ENCODE peak calls at places on chromosomes 13 and 19, in ten cellular contexts. N, O, B, U, K, S, L, A, X and R are unnamed samples.

GRCh38 chr13:106038752-106039151 is 496.7 kb downstream of the EFNB2 start:
- DNase-seq in O (no peak), X (peak), U (peak), L (no peak), N (no peak), A (peak), S (no peak), K (no peak), B (no peak), R (no peak)

GRCh38 chr13:24860775-24861174 is 96.8 kb downstream of the RNF17 start:
- DNase-seq in B (no peak), K (no peak), L (no peak), A (no peak), O (no peak), U (no peak), N (no peak), X (no peak), S (no peak), R (no peak)

GRCh38 chr13:103161476-103161875 is 95.3 kb upstream of the SLC10A2 start:
- DNase-seq in N (no peak), U (no peak), X (no peak), S (no peak), K (no peak), B (no peak), A (no peak), O (no peak), L (no peak), R (no peak)

GRCh38 chr13:77437267-77437666 is 98.2 kb upstream of the SCEL start:
- DNase-seq in U (no peak), K (no peak), S (no peak), N (no peak), X (no peak), L (peak), A (no peak), O (no peak), B (no peak), R (no peak)

GRCh38 chr13:77981191-77981925 is 62.7 kb upstream of the EDNRB start:
- DNase-seq in A (no peak), U (peak), N (no peak), S (no peak), L (no peak), O (no peak), K (no peak), X (peak), B (no peak), R (no peak)

GRCh38 chr13:65789815-65790214 is 1440.3 kb downstream of the PCDH9 start:
- DNase-seq in S (no peak), A (no peak), X (peak), L (no peak), U (peak), O (no peak), N (no peak), B (no peak), K (no peak), R (no peak)

GRCh38 chr13:77969299-77969698 is 50.7 kb upstream of the EDNRB start:
- DNase-seq in U (peak), L (no peak), A (no peak), N (no peak), K (no peak), O (no peak), S (no peak), B (no peak), X (no peak), R (no peak)

GRCh38 chr13:65913173-65913572 is 1317.0 kb downstream of the PCDH9 start:
- DNase-seq in L (no peak), S (no peak), B (no peak), K (no peak), X (peak), A (peak), U (peak), N (no peak), O (no peak), R (no peak)

GRCh38 chr19:10449037-10449436 is 28.7 kb downstream of the PDE4A start:
- DNase-seq in U (no peak), O (no peak), S (no peak), A (no peak), K (no peak), N (no peak), X (no peak), L (no peak), B (no peak), R (no peak)

GRCh38 chr19:38952395-38953165 is 21.8 kb downstream of the MRPS12 start:
- DNase-seq in O (no peak), U (peak), L (peak), N (no peak), K (no peak), S (no peak), A (no peak), B (no peak), X (no peak), R (peak)

GRCh38 chr13:37131092-37131491 is 25.6 kb upstream of the CSNK1A1L start:
- DNase-seq in L (no peak), X (no peak), S (no peak), A (no peak), B (no peak), U (no peak), O (no peak), K (no peak), N (no peak), R (no peak)

GRCh38 chr13:92103673-92104296 is 705.4 kb downstream of the GPC5 start:
- DNase-seq in O (no peak), K (no peak), S (no peak), A (no peak), U (no peak), B (no peak), L (no peak), X (peak), N (no peak), R (peak)

GRCh38 chr13:109764474-109765292 is 21.7 kb downstream of the IRS2 start:
- DNase-seq in U (peak), B (no peak), A (no peak), L (no peak), K (no peak), X (no peak), S (no peak), O (no peak), N (no peak), R (no peak)

GRCh38 chr19:34676697-34677385 is at the start of gene SCGB2B2:
- DNase-seq in B (peak), S (peak), K (no peak), L (peak), O (peak), U (peak), A (peak), X (no peak), N (peak), R (peak)